ENCODE peak calls at places on chromosomes 5 and 9, in four cellular contexts. One of them, this sample, is unnamed.

GRCh38 chr9:93217706-93218105 is 33.8 kb downstream of the WNK2 start:
- DNase-seq in GM23248: no peak
- DNase-seq in WERI-Rb-1: no peak
- DNase-seq in ovary: no peak
- DNase-seq in this sample: no peak

GRCh38 chr5:67030289-67031069 is 166.1 kb downstream of the CD180 start:
- DNase-seq in GM23248: peak; percentile 64
- DNase-seq in WERI-Rb-1: no peak
- DNase-seq in ovary: no peak
- DNase-seq in this sample: no peak

GRCh38 chr5:78295035-78295961 is 800 bp upstream of the AP3B1 start:
- DNase-seq in GM23248: peak; percentile 62
- DNase-seq in WERI-Rb-1: peak; percentile 31
- DNase-seq in ovary: peak; percentile 54
- DNase-seq in this sample: peak; percentile 26

GRCh38 chr5:171453056-171453725 is 33.7 kb downstream of the FGF18 start:
- DNase-seq in GM23248: no peak
- DNase-seq in WERI-Rb-1: no peak
- DNase-seq in ovary: no peak
- DNase-seq in this sample: no peak

GRCh38 chr9:14353222-14354056 is 39.5 kb upstream of the NFIB start:
- DNase-seq in GM23248: peak; percentile 79
- DNase-seq in WERI-Rb-1: peak; percentile 88
- DNase-seq in ovary: peak; percentile 96
- DNase-seq in this sample: peak; percentile 96

GRCh38 chr5:139644646-139645494 is 3.3 kb upstream of the CXXC5 start:
- DNase-seq in GM23248: no peak
- DNase-seq in WERI-Rb-1: no peak
- DNase-seq in ovary: peak; percentile 21
- DNase-seq in this sample: peak; percentile 16

GRCh38 chr5:166772770-166773169 is 1518.7 kb upstream of the WWC1 start:
- DNase-seq in GM23248: peak; percentile 3
- DNase-seq in WERI-Rb-1: no peak
- DNase-seq in ovary: no peak
- DNase-seq in this sample: no peak

GRCh38 chr9:130890869-130891698 is 5.5 kb downstream of the QRFP start:
- DNase-seq in GM23248: no peak
- DNase-seq in WERI-Rb-1: no peak
- DNase-seq in ovary: no peak
- DNase-seq in this sample: no peak

GRCh38 chr5:118095100-118095499 is 893.2 kb downstream of the DTWD2 start:
- DNase-seq in GM23248: no peak
- DNase-seq in WERI-Rb-1: no peak
- DNase-seq in ovary: no peak
- DNase-seq in this sample: no peak

GRCh38 chr9:88826181-88826580 is 165.1 kb upstream of the S1PR3 start:
- DNase-seq in GM23248: no peak
- DNase-seq in WERI-Rb-1: no peak
- DNase-seq in ovary: no peak
- DNase-seq in this sample: no peak

GRCh38 chr9:91844170-91844569 is 105.9 kb downstream of the ROR2 start:
- DNase-seq in GM23248: peak; percentile 56
- DNase-seq in WERI-Rb-1: no peak
- DNase-seq in ovary: no peak
- DNase-seq in this sample: peak; percentile 49

GRCh38 chr9:91842358-91842757 is 107.7 kb downstream of the ROR2 start:
- DNase-seq in GM23248: no peak
- DNase-seq in WERI-Rb-1: no peak
- DNase-seq in ovary: no peak
- DNase-seq in this sample: no peak

GRCh38 chr9:91844656-91845291 is 105.3 kb downstream of the ROR2 start:
- DNase-seq in GM23248: no peak
- DNase-seq in WERI-Rb-1: peak; percentile 41
- DNase-seq in ovary: no peak
- DNase-seq in this sample: no peak

GRCh38 chr9:91843093-91843492 is 106.9 kb downstream of the ROR2 start:
- DNase-seq in GM23248: no peak
- DNase-seq in WERI-Rb-1: no peak
- DNase-seq in ovary: no peak
- DNase-seq in this sample: no peak

DNA sequence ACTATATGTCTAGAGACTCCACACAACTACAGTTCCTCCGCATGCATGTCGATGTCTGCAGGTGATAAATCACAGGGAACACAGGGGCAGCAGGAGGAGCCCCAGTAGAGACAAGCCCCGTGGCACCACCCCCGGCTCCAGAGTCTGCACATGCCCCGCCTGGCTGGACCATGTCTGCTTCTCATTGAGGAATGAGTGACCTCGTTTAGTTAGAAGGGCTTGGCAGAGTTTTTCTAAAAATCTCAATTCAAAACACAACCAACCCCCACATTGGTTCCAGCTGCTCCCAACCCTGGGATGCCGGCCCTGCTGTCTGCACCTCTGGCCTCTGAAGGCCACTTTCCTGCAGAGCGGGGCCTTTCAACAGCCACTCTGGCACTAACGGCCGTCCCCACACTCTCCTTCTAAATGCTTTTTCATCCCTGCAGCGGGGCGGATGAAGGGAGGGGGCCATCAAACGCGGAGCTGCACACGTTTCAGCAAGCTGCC is 106.4 kb downstream of the ROR2 start:
- DNase-seq in GM23248: peak; percentile 65
- DNase-seq in WERI-Rb-1: peak; percentile 73
- DNase-seq in ovary: peak; percentile 80
- DNase-seq in this sample: no peak
- H3K4me3 ChIP-seq in GM23248: peak overlapping the region; percentile 25
- H3K4me3 ChIP-seq in WERI-Rb-1: no peak overlapping the region
- H3K4me3 ChIP-seq in ovary: peak overlapping the region; percentile 5
- H3K4me3 ChIP-seq in this sample: peak overlapping the region; percentile 31

DNA sequence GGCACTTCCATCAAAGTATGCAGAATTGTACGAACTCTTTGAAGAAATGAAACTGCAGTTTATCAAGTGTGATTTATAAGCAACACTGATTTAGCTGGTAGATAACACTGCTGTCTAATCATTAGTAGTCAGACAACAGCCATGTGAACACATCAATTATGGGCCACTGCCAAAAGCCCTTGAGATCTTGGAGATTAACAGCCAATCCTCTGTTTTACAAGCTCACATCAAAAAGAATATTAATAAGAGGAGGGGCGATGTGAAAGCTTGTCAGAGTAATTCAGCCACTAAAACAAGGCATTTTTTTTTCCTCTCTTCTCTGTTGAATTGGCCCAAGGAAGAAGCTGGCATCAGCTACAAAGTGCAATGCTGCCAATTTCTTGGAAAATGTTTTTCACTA is 28.1 kb downstream of the ZNF608 start:
- DNase-seq in GM23248: peak; percentile 13
- DNase-seq in WERI-Rb-1: no peak
- DNase-seq in ovary: no peak
- DNase-seq in this sample: no peak
- H3K27ac ChIP-seq in GM23248: no peak overlapping the region
- H3K27ac ChIP-seq in WERI-Rb-1: no peak overlapping the region
- H3K27ac ChIP-seq in ovary: no peak overlapping the region
- H3K27ac ChIP-seq in this sample: no peak overlapping the region

DNA sequence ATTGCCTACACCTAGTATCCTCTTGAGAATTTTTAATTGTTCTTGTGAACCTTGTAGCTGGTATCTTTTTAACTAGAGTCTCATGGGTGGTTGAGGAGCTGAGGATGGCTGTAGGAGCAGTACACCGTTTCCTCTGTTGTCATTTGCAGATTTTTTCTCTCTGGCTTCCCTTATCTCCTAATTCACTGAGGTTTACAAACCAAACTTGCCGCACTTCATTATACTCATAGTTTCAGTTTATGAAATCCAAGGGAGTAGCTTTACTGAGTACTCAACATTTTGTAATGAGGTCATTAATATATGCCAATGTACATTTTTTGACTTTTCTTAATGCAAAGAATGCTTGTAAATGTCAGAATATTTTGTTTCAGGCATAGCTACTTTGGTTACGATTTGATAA is 154.2 kb downstream of the CCDC171 start:
- DNase-seq in GM23248: no peak
- DNase-seq in WERI-Rb-1: no peak
- DNase-seq in ovary: no peak
- DNase-seq in this sample: no peak
- H3K27me3 ChIP-seq in GM23248: no peaks in the 10 kb centered on the region
- H3K27me3 ChIP-seq in WERI-Rb-1: no peaks in the 10 kb centered on the region
- H3K27me3 ChIP-seq in ovary: no peaks in the 10 kb centered on the region
- H3K27me3 ChIP-seq in this sample: no peaks in the 10 kb centered on the region

GRCh38 chr5:54981928-54982327 is 3.5 kb downstream of the ESM1 start:
- DNase-seq in GM23248: no peak
- DNase-seq in WERI-Rb-1: no peak
- DNase-seq in ovary: no peak
- DNase-seq in this sample: no peak

GRCh38 chr5:54988817-54989216 is 3.4 kb upstream of the ESM1 start:
- DNase-seq in GM23248: no peak
- DNase-seq in WERI-Rb-1: no peak
- DNase-seq in ovary: no peak
- DNase-seq in this sample: no peak

GRCh38 chr5:54988218-54988617 is 2.8 kb upstream of the ESM1 start:
- DNase-seq in GM23248: no peak
- DNase-seq in WERI-Rb-1: no peak
- DNase-seq in ovary: no peak
- DNase-seq in this sample: no peak

GRCh38 chr5:54986269-54986654 is 869 bp upstream of the ESM1 start:
- DNase-seq in GM23248: no peak
- DNase-seq in WERI-Rb-1: no peak
- DNase-seq in ovary: no peak
- DNase-seq in this sample: no peak

DNA sequence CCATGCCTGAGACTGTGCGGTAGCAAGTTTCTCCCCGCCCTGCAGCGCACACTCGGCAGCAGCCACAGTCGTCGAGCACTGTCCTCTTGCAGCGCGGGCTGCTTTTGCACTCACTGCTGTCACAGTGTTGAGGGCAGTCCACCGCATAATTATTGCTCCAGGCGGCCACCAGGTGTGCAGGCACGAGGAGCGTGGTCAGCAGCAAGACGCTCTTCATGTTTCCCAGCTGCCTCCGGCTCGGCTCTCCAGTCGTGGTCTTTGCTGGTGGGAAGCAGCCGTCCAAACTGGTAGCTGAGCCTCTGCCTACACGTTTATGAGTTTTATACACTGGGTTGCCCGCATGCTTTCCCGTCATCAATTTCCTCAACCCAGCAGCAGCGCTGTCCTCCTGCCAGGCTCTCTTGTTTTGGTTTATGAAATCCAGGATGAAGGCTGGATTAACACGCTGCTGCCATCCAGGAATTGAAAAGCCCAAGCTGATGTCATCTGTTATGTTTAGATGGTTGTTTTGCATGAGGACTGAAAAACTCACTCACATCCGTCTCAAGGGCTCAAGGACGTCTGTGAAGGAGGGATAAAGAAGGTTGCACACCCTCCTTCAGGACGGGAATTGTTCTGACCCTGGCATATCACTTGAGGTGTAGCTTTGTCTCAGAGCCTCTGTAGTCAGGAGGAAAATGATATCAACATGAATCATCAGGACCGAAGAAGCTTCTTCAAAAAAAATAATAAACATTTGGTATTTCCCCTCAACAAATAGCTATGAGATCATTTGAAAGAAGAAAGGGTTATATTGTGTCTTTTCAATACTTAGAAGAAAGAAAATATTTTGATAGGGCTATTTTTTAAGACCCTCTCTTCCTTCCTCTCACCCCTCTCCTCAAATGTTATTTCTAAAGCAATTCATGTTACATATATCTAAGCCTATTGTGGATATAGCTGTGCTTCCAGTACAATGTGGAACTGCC is at the start of gene ESM1:
- DNase-seq in GM23248: peak; percentile 83
- DNase-seq in WERI-Rb-1: no peak
- DNase-seq in ovary: no peak
- DNase-seq in this sample: no peak
- H3K4me3 ChIP-seq in GM23248: peak within 1 kb of the TSS; percentile 63
- H3K4me3 ChIP-seq in WERI-Rb-1: no peak within 1 kb of the TSS
- H3K4me3 ChIP-seq in ovary: no peak within 1 kb of the TSS
- H3K4me3 ChIP-seq in this sample: no peak within 1 kb of the TSS

This sample was measured in tibial artery.